ENCODE peak calls at places on chromosome 1, in four cellular contexts. One of them, this sample, is unnamed.

GRCh38 chr1:88731475-88731874 is 47.4 kb downstream of the PKN2 start:
- DNase-seq in AG10803: peak
- DNase-seq in IMR-90: peak
- DNase-seq in H7: no peak
- DNase-seq in this sample: peak

GRCh38 chr1:10694274-10694632 is 102.2 kb downstream of the CASZ1 start:
- DNase-seq in IMR-90: no peak
- DNase-seq in H7: no peak
- DNase-seq in AG10803: no peak
- DNase-seq in this sample: peak

GRCh38 chr1:22132517-22133235 is 10.2 kb downstream of the WNT4 start:
- DNase-seq in H7: no peak
- DNase-seq in IMR-90: peak
- DNase-seq in AG10803: peak
- DNase-seq in this sample: peak

GRCh38 chr1:241061062-241061461 is 295.9 kb downstream of the RGS7 start:
- DNase-seq in AG10803: no peak
- DNase-seq in H7: no peak
- DNase-seq in IMR-90: no peak
- DNase-seq in this sample: peak

GRCh38 chr1:10899490-10900264 is 103.2 kb upstream of the CASZ1 start:
- DNase-seq in IMR-90: no peak
- DNase-seq in AG10803: no peak
- DNase-seq in H7: no peak
- DNase-seq in this sample: peak

GRCh38 chr1:40984066-40984465 is 4.6 kb downstream of the CTPS1 start:
- DNase-seq in H7: no peak
- DNase-seq in IMR-90: no peak
- DNase-seq in AG10803: peak
- DNase-seq in this sample: no peak

GRCh38 chr1:113246929-113247328 is 143.4 kb upstream of the MAGI3 start:
- DNase-seq in IMR-90: no peak
- DNase-seq in H7: no peak
- DNase-seq in AG10803: no peak
- DNase-seq in this sample: no peak

GRCh38 chr1:166975361-166976129 is at the start of gene ILDR2:
- DNase-seq in AG10803: peak
- DNase-seq in H7: peak
- DNase-seq in IMR-90: peak
- DNase-seq in this sample: peak

GRCh38 chr1:224541901-224542610 is 74.1 kb upstream of the CNIH3 start:
- DNase-seq in IMR-90: no peak
- DNase-seq in H7: no peak
- DNase-seq in AG10803: peak
- DNase-seq in this sample: no peak

DNA sequence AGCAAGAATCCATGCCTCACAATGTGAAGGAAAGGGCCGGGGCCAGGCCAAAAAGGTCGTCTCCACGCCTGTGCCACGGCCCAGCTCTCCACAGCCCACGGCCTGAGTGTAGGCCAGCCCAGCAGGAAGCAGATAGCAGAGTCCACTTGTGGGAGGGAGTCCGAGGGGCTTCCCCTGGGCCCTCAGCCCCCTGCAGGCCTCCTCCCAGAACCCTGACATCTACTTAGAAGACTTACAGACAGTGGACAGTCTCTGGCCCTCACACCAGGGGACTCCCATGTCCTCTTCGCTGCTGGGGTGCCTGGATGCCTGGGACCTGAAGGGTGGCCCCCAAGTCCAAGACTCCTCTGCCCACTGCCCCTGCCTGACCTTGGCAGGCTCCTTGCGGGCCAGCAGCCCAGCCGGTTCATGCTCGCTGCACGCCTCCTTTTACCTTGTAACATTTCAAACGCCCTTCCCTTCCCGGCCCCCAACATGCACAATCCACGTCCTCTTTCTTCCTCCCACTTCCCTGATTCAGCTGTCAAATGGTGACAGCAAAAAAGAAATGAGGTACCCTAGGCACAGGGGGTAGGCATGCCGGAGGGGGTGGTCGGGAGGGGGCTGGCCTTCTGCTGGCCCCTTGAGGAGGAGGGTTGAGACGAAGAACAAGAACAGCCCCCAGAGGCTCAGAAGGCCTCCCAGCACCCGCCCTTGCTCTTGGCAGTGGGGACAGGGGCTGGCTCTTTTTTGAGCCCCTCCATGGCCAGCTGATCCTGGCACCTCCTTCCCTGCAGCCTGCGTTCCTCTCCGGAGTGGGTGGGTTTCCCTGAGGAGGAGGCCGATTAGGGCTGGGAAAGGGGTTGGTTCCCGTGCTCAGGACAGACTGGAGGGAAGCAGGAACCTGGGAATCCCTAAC is 998 bp upstream of the PTPN7 start:
- DNase-seq in H7: peak
- DNase-seq in AG10803: no peak
- DNase-seq in IMR-90: no peak
- DNase-seq in this sample: peak
- H3K4me3 ChIP-seq in H7: no peak
- H3K4me3 ChIP-seq in AG10803: no peak
- H3K4me3 ChIP-seq in IMR-90: no peak
- H3K4me3 ChIP-seq in this sample: no peak

DNA sequence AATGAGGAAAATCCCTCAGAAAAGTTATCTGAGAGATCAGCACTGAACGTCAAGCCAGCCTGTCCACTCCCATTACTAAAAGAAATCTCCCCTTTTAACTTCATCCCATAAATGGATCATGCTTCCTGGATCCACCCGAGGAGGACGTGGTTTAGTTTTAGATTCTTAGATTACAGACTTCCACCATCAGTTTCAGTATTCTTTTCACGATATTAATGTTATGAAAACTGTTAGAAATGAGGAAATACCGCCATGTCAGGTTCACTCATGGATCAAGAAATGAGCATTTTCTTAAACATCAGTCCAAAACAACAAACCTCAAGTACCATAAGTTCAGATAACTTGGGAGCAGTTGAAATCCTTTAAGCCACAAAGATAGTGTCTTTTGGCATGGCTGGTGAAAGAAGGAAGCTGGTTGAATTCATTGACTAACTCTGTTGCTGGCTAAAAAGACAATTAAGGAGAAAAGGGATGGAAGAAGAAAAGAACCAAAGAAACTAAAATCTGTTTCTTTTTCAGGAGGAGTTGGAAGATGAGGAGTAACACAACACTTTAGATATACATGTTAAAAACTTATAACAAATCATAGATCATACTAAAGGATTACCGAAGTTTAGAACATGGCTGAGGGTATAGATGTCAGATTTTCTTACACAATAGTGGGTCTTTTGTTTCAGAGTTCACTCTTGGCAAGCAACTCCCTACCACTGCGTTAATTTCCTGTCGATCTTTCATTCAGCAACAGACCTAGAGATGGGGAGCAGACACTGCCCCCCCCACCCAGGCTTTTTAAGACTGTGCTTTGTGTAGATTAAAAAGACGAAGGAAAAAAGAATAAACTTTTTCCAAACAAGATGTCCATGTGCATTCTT is 50.1 kb downstream of the NFIA start:
- DNase-seq in IMR-90: peak
- DNase-seq in H7: no peak
- DNase-seq in AG10803: no peak
- DNase-seq in this sample: no peak
- H3K4me3 ChIP-seq in IMR-90: no peak
- H3K4me3 ChIP-seq in H7: no peak
- H3K4me3 ChIP-seq in AG10803: no peak
- H3K4me3 ChIP-seq in this sample: peak

GRCh38 chr1:117123274-117123673 is 1.7 kb upstream of the TRIM45 start:
- DNase-seq in IMR-90: no peak
- DNase-seq in H7: no peak
- DNase-seq in AG10803: no peak
- DNase-seq in this sample: no peak

GRCh38 chr1:117127840-117128239 is 6.3 kb upstream of the TRIM45 start:
- DNase-seq in AG10803: peak
- DNase-seq in H7: no peak
- DNase-seq in IMR-90: peak
- DNase-seq in this sample: no peak

GRCh38 chr1:117130526-117130925 is 9.0 kb upstream of the TRIM45 start:
- DNase-seq in H7: no peak
- DNase-seq in AG10803: no peak
- DNase-seq in IMR-90: no peak
- DNase-seq in this sample: no peak

DNA sequence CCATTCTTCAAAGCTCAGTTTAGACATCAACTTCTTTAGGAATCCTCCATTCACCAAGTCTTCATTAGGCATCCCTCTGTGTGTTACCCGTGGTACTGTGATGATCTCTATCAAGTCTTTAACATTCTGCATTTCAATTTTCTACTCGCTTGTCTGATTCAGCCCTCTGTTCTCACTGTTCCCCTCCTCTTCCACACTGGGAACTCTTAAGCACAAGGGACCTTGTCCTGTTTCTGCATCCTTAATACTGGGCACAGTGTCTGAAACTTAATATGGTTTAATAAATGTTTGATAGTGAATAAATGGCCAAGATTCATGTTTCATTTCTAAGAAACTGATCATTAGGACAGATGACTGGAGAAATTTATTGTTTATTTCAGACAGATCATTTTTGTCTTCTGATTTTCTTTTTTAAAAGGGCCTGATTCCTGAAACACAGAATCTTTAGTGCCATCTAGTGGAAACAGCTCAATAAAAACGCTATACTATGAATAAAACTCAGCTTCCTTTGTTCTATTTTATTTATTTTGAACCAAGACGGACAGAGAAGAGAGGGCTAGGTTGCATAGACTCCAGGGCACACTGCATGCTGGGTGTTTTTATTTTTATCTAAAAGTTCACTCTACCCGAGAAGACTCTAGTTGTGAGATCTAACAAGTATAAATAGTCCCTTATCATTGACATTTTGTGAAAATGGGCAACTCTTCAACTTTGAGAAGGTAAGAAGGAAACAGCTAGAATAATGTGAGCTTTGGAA is 7.0 kb upstream of the TRIM45 start:
- DNase-seq in AG10803: peak
- DNase-seq in H7: no peak
- DNase-seq in IMR-90: peak
- DNase-seq in this sample: peak
- H3K4me3 ChIP-seq in AG10803: no peak
- H3K4me3 ChIP-seq in H7: no peak
- H3K4me3 ChIP-seq in IMR-90: no peak
- H3K4me3 ChIP-seq in this sample: no peak

GRCh38 chr1:2375923-2376260 is 15.5 kb downstream of the MORN1 start:
- DNase-seq in H7: no peak
- DNase-seq in IMR-90: no peak
- DNase-seq in AG10803: no peak
- DNase-seq in this sample: peak
- H3K4me3 ChIP-seq in H7: no peak
- H3K4me3 ChIP-seq in IMR-90: no peak
- H3K4me3 ChIP-seq in AG10803: no peak
- H3K4me3 ChIP-seq in this sample: no peak